ENCODE peak calls at places on chromosomes 12 and 14, in ten cellular contexts. N is HCT116, K is adrenal gland, S is AG10803, B is breast epithelium, Q is OCI-LY7, C is H1, E is PC-3, H is cardiac fibroblast, U is stomach. O is an unnamed sample.
A peak's percentile ranks its signal among the peaks of the same experiment; 100 is the strongest.

GRCh38 chr14:106459971-106460730 is 933.8 kb downstream of the TMEM121 start:
- DNase-seq in Q (peak; percentile 45), E (no peak), S (no peak), B (no peak), U (no peak), H (no peak), K (peak; percentile 23), N (no peak), C (no peak), O (peak; percentile 29)

GRCh38 chr14:68935761-68936209 is 43.3 kb downstream of the ACTN1 start:
- DNase-seq in C (no peak), E (no peak), H (no peak), N (no peak), U (peak; percentile 75), B (no peak), Q (no peak), S (no peak), K (no peak), O (no peak)

GRCh38 chr12:125454786-125455450 is 389.7 kb downstream of the AACS start:
- DNase-seq in H (no peak), K (no peak), N (no peak), B (no peak), E (no peak), Q (no peak), U (no peak), C (no peak), S (no peak), O (no peak)

GRCh38 chr12:118356809-118357326 is 15.8 kb downstream of the TAOK3 start:
- DNase-seq in Q (peak; percentile 10), N (no peak), H (peak; percentile 94), B (no peak), U (no peak), E (peak; percentile 54), S (peak; percentile 92), K (no peak), C (no peak), O (peak; percentile 29)

GRCh38 chr12:123621619-123622530 is 11.6 kb downstream of the EIF2B1 start:
- DNase-seq in N (no peak), S (no peak), Q (no peak), E (no peak), U (no peak), B (no peak), K (no peak), C (no peak), H (no peak), O (no peak)

GRCh38 chr14:81067156-81067555 is 111.7 kb downstream of the TSHR start:
- DNase-seq in Q (no peak), H (no peak), E (no peak), S (no peak), K (no peak), C (no peak), B (no peak), U (no peak), N (no peak), O (no peak)

GRCh38 chr12:24947541-24948451 is 1.1 kb downstream of the BCAT1 start:
- DNase-seq in U (no peak), N (no peak), S (no peak), Q (peak; percentile 34), K (no peak), H (peak; percentile 35), E (no peak), B (no peak), C (no peak), O (peak; percentile 37)

GRCh38 chr12:12190087-12190809 is 76.6 kb downstream of the LRP6 start:
- DNase-seq in K (no peak), U (no peak), C (no peak), E (no peak), N (no peak), H (peak; percentile 24), S (no peak), B (no peak), Q (no peak), O (no peak)

GRCh38 chr12:10098762-10099161 is at the start of gene CLEC1A:
- DNase-seq in Q (no peak), K (peak; percentile 31), N (no peak), H (no peak), E (no peak), S (peak; percentile 35), B (peak; percentile 29), C (peak; percentile 23), U (no peak), O (no peak)

GRCh38 chr14:74965770-74966153 is 10.4 kb upstream of the PGF start:
- DNase-seq in U (no peak), S (no peak), B (no peak), Q (no peak), N (no peak), H (peak; percentile 86), K (no peak), E (peak; percentile 52), C (no peak), O (no peak)

GRCh38 chr14:53792909-53793308 is 163.7 kb downstream of the BMP4 start:
- DNase-seq in K (no peak), H (no peak), B (no peak), Q (no peak), E (peak; percentile 14), C (peak; percentile 1), U (no peak), N (no peak), S (no peak), O (peak; percentile 14)

GRCh38 chr14:93301821-93302447 is 30.9 kb downstream of the BTBD7 start:
- DNase-seq in K (no peak), S (peak; percentile 31), Q (no peak), C (peak; percentile 21), N (peak; percentile 34), B (no peak), U (no peak), H (no peak), E (peak; percentile 55), O (no peak)

GRCh38 chr12:49893753-49894752 is 9.6 kb downstream of the FAIM2 start:
- DNase-seq in C (no peak), E (peak; percentile 86), H (peak; percentile 21), K (peak; percentile 50), S (no peak), N (peak; percentile 7), B (peak; percentile 93), U (peak; percentile 71), Q (peak; percentile 3), O (no peak)

GRCh38 chr14:31297112-31297511 is 89.5 kb upstream of the HECTD1 start:
- DNase-seq in Q (no peak), E (no peak), H (no peak), B (no peak), C (no peak), U (no peak), K (no peak), S (no peak), N (no peak), O (no peak)

GRCh38 chr14:78764240-78764639 is 594.1 kb downstream of the NRXN3 start:
- DNase-seq in Q (no peak), B (no peak), E (no peak), S (peak; percentile 35), U (no peak), H (peak; percentile 15), C (no peak), N (no peak), K (no peak), O (no peak)

GRCh38 chr14:77141592-77142288 is at the start of gene ZDHHC22:
- DNase-seq in H (no peak), B (no peak), S (no peak), K (no peak), N (no peak), U (no peak), E (no peak), C (no peak), Q (no peak), O (no peak)
- TF ChIP-seq CTCF in H (no peak), B (no peak), S (no peak), K (no peak), N (no peak), U (no peak), E (no peak), C (no peak), Q (no peak), O (no peak)

GRCh38 chr12:6202846-6203245 is 2.6 kb downstream of the CD9 start:
- DNase-seq in K (no peak), H (no peak), E (no peak), N (no peak), Q (no peak), C (no peak), U (no peak), B (no peak), S (no peak), O (no peak)
- H3K4me3 ChIP-seq in K (peak overlapping the region; percentile 97), H (no peak overlapping the region), E (peak overlapping the region; percentile 98), N (no peak overlapping the region), Q (no peak overlapping the region), C (no peak overlapping the region), U (peak overlapping the region; percentile 77), B (peak overlapping the region; percentile 88), S (no peak overlapping the region), O (no peak overlapping the region)

DNA sequence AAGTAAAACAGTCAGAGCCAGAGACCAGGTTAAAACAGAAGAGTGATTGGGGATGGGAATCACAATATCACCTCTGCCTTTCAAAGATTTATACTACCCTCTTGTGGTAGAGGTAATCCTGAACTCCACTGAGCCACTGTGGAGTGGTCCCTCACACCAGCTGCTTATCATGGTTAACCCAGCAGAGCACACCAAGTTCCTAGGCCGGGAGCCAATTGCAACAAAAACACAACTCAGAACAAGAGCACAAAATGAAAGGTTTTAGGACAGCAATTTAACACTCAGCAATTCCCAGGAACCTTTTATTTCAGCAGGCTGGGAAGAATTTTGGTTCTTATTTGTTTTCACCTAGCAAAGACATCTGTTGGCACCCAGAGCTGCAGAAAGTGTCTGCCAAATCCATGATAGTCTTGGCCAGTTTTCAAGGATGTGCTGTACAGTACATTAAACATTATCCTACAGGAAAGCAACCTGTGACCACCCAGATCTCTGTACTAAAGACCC is 220.5 kb upstream of the ATXN7L3B start:
- DNase-seq in C (no peak), E (peak; percentile 72), K (no peak), S (no peak), B (no peak), U (no peak), H (peak; percentile 67), N (no peak), Q (peak; percentile 4), O (peak; percentile 4)
- TF ChIP-seq CTCF in C (peak; percentile 71), E (peak; percentile 81), K (peak; percentile 24), S (no peak), B (peak; percentile 41), U (no peak), H (peak; percentile 23), N (peak; percentile 45), Q (peak; percentile 57), O (no peak)

GRCh38 chr12:72610854-72611358 is 338.7 kb downstream of the TRHDE start:
- DNase-seq in B (no peak), S (no peak), U (no peak), H (no peak), N (no peak), C (no peak), K (no peak), E (no peak), Q (no peak), O (no peak)

DNA sequence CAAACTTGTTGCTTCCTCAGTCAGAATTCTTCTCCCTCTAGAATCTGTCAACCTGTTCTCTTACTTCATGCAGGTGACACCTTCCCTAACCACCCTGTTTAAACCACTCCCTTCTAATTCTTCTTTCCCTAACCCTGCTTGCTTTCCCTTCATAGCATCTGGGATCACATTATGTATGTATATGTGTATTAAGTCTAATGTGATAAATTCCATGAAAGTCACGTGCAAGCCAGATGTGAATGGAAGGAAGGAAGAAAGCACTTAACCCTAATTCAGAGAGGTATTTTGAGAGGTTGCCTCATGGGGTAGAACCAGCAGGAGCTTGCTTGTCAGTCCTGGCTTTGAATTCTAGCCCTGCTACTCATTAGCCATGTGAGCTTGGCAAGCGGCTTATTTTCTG is 340.0 kb downstream of the TRHDE start:
- DNase-seq in E (no peak), H (no peak), C (peak; percentile 17), U (no peak), S (peak; percentile 1), N (no peak), K (no peak), Q (no peak), B (no peak), O (no peak)
- H3K4me3 ChIP-seq in E (no peak overlapping the region), H (no peak overlapping the region), C (no peak overlapping the region), U (no peak overlapping the region), S (no peak overlapping the region), N (no peak overlapping the region), K (no peak overlapping the region), Q (no peak overlapping the region), B (no peak overlapping the region), O (no peak overlapping the region)